ENCODE peak calls at places on chromosomes 11 and 22, in six cellular contexts. M is amygdala; T is astrocyte of the hippocampus; X is HepG2; B is activated CD4-positive, alpha-beta T cell treated with anti-CD3 and anti-CD28 coated beads, Interleukin-2, amount 50 U/mL, for 1 hour; I is right cardiac atrium. D is an unnamed sample.

GRCh38 chr11:30348035-30348434 is 25.1 kb downstream of the ARL14EP start:
- DNase-seq in B (no peak), X (no peak), T (no peak), M (no peak), I (no peak), D (no peak)

GRCh38 chr11:69295995-69296889 is 2.3 kb downstream of the MYEOV start:
- DNase-seq in X (peak), T (no peak), M (no peak), I (peak), B (no peak), D (peak)

GRCh38 chr22:37732699-37733607 is 36.1 kb downstream of the TRIOBP start:
- DNase-seq in I (no peak), T (no peak), M (no peak), X (no peak), B (no peak), D (no peak)

GRCh38 chr22:48942698-48943566 is 884.7 kb downstream of the BRD1 start:
- DNase-seq in M (no peak), I (no peak), B (no peak), X (no peak), T (no peak), D (no peak)

GRCh38 chr11:64207247-64208085 is 945 bp downstream of the FERMT3 start:
- DNase-seq in M (no peak), X (no peak), I (peak), T (peak), B (peak), D (peak)

GRCh38 chr22:31103111-31103510 is 4.3 kb downstream of the SELENOM start:
- DNase-seq in T (no peak), I (no peak), B (no peak), X (no peak), M (no peak), D (no peak)

GRCh38 chr22:38927033-38927789 is 30.2 kb upstream of the APOBEC3A start:
- DNase-seq in B (peak), X (no peak), I (peak), M (peak), T (peak), D (no peak)

GRCh38 chr22:50360578-50360977 is 17.5 kb downstream of the PPP6R2 start:
- DNase-seq in M (no peak), T (no peak), I (no peak), X (no peak), B (no peak), D (no peak)

GRCh38 chr22:35846804-35847203 is 129.1 kb downstream of the APOL5 start:
- DNase-seq in X (no peak), I (no peak), T (no peak), B (no peak), M (no peak), D (no peak)

GRCh38 chr11:131063638-131064037 is 147.4 kb upstream of the SNX19 start:
- DNase-seq in M (no peak), B (no peak), T (no peak), I (no peak), X (no peak), D (no peak)

GRCh38 chr11:82814379-82814778 is 80.7 kb upstream of the FAM181B start:
- DNase-seq in M (no peak), B (no peak), T (no peak), X (no peak), I (no peak), D (no peak)

GRCh38 chr11:111462329-111462728 is 49.9 kb downstream of the BTG4 start:
- DNase-seq in I (no peak), B (no peak), M (no peak), X (no peak), T (no peak), D (no peak)

GRCh38 chr11:255176-255575 is 18.4 kb downstream of the PSMD13 start:
- DNase-seq in T (no peak), M (no peak), B (no peak), I (no peak), X (no peak), D (no peak)

GRCh38 chr11:115256326-115257197 is 247.7 kb downstream of the CADM1 start:
- DNase-seq in T (no peak), M (no peak), B (no peak), I (no peak), X (no peak), D (peak)